ENCODE peak calls at places on chromosomes 7 and 10, in nine cellular contexts. P, K, B, U, O, L, D, X and A are unnamed samples.

GRCh38 chr10:86234553-86235270 is 131.9 kb downstream of the GRID1 start:
- DNase-seq in O (no peak), D (no peak), K (no peak), P (no peak), B (no peak), L (no peak), X (no peak), U (no peak), A (no peak)

GRCh38 chr10:112639291-112639690 is 192.3 kb downstream of the VTI1A start:
- DNase-seq in O (no peak), U (no peak), B (no peak), X (no peak), L (no peak), P (no peak), D (no peak), K (no peak), A (no peak)

GRCh38 chr10:114384181-114384580 is 20.1 kb downstream of the AFAP1L2 start:
- DNase-seq in D (no peak), O (no peak), P (no peak), B (no peak), X (no peak), U (no peak), K (no peak), L (no peak), A (no peak)

GRCh38 chr7:81075150-81075549 is 156.3 kb upstream of the SEMA3C start:
- DNase-seq in O (no peak), B (no peak), U (no peak), X (no peak), P (no peak), K (no peak), D (no peak), L (no peak), A (no peak)

GRCh38 chr10:46541017-46541661 is 15.3 kb downstream of the GPRIN2 start:
- DNase-seq in P (no peak), D (no peak), X (peak), B (peak), L (peak), K (peak), U (peak), O (no peak), A (no peak)

GRCh38 chr10:114239117-114239993 is at the start of gene VWA2:
- DNase-seq in X (peak), L (no peak), D (no peak), B (peak), O (no peak), P (no peak), K (peak), U (peak), A (peak)

GRCh38 chr10:17643339-17643754 is 604 bp upstream of the STAM start:
- DNase-seq in L (peak), B (peak), K (peak), P (peak), X (peak), U (no peak), D (no peak), O (no peak), A (peak)

GRCh38 chr7:137146996-137147720 is 196.4 kb downstream of the PTN start:
- DNase-seq in U (no peak), B (no peak), L (no peak), P (no peak), X (no peak), K (no peak), D (no peak), O (no peak), A (no peak)

GRCh38 chr7:128020161-128020560 is 11.1 kb downstream of the LRRC4 start:
- DNase-seq in U (peak), B (peak), P (peak), D (no peak), O (no peak), X (no peak), L (no peak), K (no peak), A (no peak)

GRCh38 chr10:132237871-132238270 is 51.1 kb downstream of the DPYSL4 start:
- DNase-seq in L (no peak), U (no peak), O (no peak), P (no peak), B (no peak), D (no peak), K (no peak), X (peak), A (no peak)

GRCh38 chr7:33650828-33651227 is 254.5 kb upstream of the BMPER start:
- DNase-seq in D (no peak), O (no peak), U (no peak), L (no peak), X (no peak), B (no peak), P (no peak), K (no peak), A (no peak)

GRCh38 chr7:26278769-26279168 is 12.9 kb upstream of the SNX10 start:
- DNase-seq in O (no peak), B (peak), P (peak), D (no peak), K (no peak), L (no peak), U (no peak), X (no peak), A (no peak)

GRCh38 chr10:484441-484924 is 205.0 kb downstream of the DIP2C start:
- DNase-seq in L (no peak), O (peak), P (no peak), U (peak), B (no peak), K (peak), X (no peak), D (no peak), A (no peak)

GRCh38 chr10:59995862-59996261 is 89.5 kb upstream of the CCDC6 start:
- DNase-seq in X (no peak), L (no peak), O (no peak), U (no peak), B (no peak), P (no peak), K (no peak), D (no peak), A (no peak)

GRCh38 chr7:102821994-102822747 is 73.4 kb downstream of the FAM185A start:
- DNase-seq in X (no peak), L (no peak), U (no peak), D (no peak), K (no peak), P (no peak), B (no peak), O (no peak), A (no peak)

GRCh38 chr7:20350518-20350951 is 19.8 kb downstream of the ITGB8 start:
- DNase-seq in X (no peak), B (no peak), U (no peak), D (peak), L (no peak), O (peak), P (no peak), K (peak), A (no peak)

GRCh38 chr7:46072722-46073121 is 151.7 kb upstream of the IGFBP3 start:
- DNase-seq in X (no peak), K (no peak), B (no peak), U (no peak), O (no peak), L (no peak), P (no peak), D (no peak), A (no peak)

GRCh38 chr10:11437391-11438241 is 173.8 kb downstream of the USP6NL start:
- DNase-seq in D (no peak), B (no peak), K (no peak), X (peak), L (peak), P (no peak), U (peak), O (no peak), A (no peak)

GRCh38 chr10:92750788-92751533 is 61.2 kb downstream of the HHEX start:
- DNase-seq in O (no peak), B (no peak), K (no peak), P (no peak), L (no peak), D (no peak), U (no peak), X (no peak), A (no peak)

GRCh38 chr7:114392686-114393085 is 21.9 kb upstream of the FOXP2 start:
- DNase-seq in X (no peak), P (no peak), D (no peak), U (no peak), O (no peak), L (no peak), K (no peak), B (no peak), A (no peak)

GRCh38 chr7:13017325-13017853 is 330.0 kb downstream of the ARL4A start:
- DNase-seq in D (no peak), O (no peak), U (no peak), K (no peak), X (no peak), P (peak), L (no peak), B (peak), A (no peak)

GRCh38 chr7:26454180-26454579 is 162.5 kb downstream of the SNX10 start:
- DNase-seq in U (no peak), P (no peak), K (no peak), D (no peak), X (no peak), B (no peak), L (no peak), O (no peak), A (no peak)

GRCh38 chr10:10293431-10293830 is 724.2 kb upstream of the CELF2 start:
- DNase-seq in L (no peak), D (no peak), X (no peak), B (no peak), K (no peak), O (peak), U (no peak), P (no peak), A (no peak)

GRCh38 chr10:44689368-44689767 is 221.8 kb upstream of the TMEM72 start:
- DNase-seq in B (no peak), X (no peak), P (no peak), K (no peak), L (no peak), U (no peak), O (no peak), D (no peak), A (no peak)

GRCh38 chr7:33986951-33987948 is 81.9 kb downstream of the BMPER start:
- DNase-seq in B (peak), O (no peak), P (peak), X (no peak), U (no peak), D (peak), L (no peak), K (no peak), A (no peak)

GRCh38 chr10:86376852-86377796 is 10.5 kb upstream of the GRID1 start:
- DNase-seq in D (peak), X (peak), U (peak), L (peak), P (peak), O (peak), K (peak), B (peak), A (no peak)

GRCh38 chr10:126500185-126500584 is 111.9 kb upstream of the ADAM12 start:
- DNase-seq in X (no peak), K (no peak), L (no peak), U (no peak), D (no peak), P (no peak), B (no peak), O (no peak), A (peak)

GRCh38 chr10:130770018-130770630 is 541.4 kb downstream of the TCERG1L start:
- DNase-seq in X (no peak), P (no peak), B (no peak), O (no peak), U (no peak), D (no peak), L (no peak), K (no peak), A (no peak)

GRCh38 chr10:15411035-15411434 is 39.9 kb upstream of the FAM171A1 start:
- DNase-seq in X (no peak), B (no peak), P (no peak), L (no peak), O (no peak), K (no peak), D (no peak), U (no peak), A (no peak)

DNA sequence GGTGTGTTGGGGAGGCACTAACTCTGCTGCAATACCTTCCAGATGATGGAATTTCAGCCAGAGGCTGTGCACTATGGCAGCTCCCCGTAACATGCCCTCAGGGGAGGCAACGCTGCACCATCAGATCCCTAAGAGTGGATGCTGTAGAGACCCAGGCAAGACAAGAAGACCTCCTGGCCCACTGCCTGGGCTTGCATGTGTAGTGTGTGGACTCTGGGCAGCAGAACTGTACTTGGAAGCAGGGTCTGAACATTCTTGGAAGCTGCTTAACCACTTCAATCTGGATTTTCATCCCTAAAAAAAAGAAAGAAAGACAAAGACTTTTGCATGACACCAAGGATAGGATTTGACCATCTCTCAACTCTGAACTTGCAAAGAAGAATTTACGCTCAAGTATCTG is 297.5 kb upstream of the NRP1 start:
- DNase-seq in O (peak), L (no peak), B (no peak), P (no peak), D (no peak), K (no peak), U (no peak), X (no peak), A (no peak)
- H3K4me3 ChIP-seq in O (no peak), L (no peak), B (no peak), P (no peak), D (no peak), K (no peak), U (no peak), X (no peak), A (no peak)

GRCh38 chr7:99472561-99473314 is at the start of gene ZNF789:
- DNase-seq in K (peak), L (peak), O (peak), P (peak), B (peak), X (peak), U (peak), D (peak), A (peak)
- TF ChIP-seq POLR2A in K (peak), L (no peak), O (no peak), P (peak), B (peak), X (no peak), U (peak), D (peak), A (no peak)

GRCh38 chr10:33402748-33403147 is 68.3 kb upstream of the NRP1 start:
- DNase-seq in P (no peak), X (no peak), L (no peak), D (no peak), B (no peak), U (no peak), O (no peak), K (no peak), A (peak)
- TF ChIP-seq EP300 in P (no peak), X (no peak), L (no peak), D (no peak), B (no peak), U (no peak), O (no peak), K (no peak), A (no peak)

GRCh38 chr10:30529373-30529998 is 95.5 kb downstream of the MAP3K8 start:
- DNase-seq in P (no peak), L (peak), X (peak), D (peak), K (peak), B (no peak), U (no peak), O (no peak), A (no peak)
- H3K4me3 ChIP-seq in P (no peak), L (no peak), X (peak), D (no peak), K (no peak), B (no peak), U (no peak), O (no peak), A (no peak)

GRCh38 chr7:148699024-148699771 is 495 bp downstream of the CUL1 start:
- DNase-seq in L (peak), P (peak), O (peak), D (peak), K (peak), B (peak), U (peak), X (peak), A (no peak)
- TF ChIP-seq POLR2A in L (no peak), P (peak), O (peak), D (peak), K (peak), B (peak), U (peak), X (no peak), A (peak)